ENCODE peak calls at places on chromosomes 12 and 14, in six cellular contexts. G is fibroblast of mammary gland, L is GM12878, T is tibial artery, U is dorsolateral prefrontal cortex, C is fibroblast of lung. F is an unnamed sample.
A peak's percentile ranks its signal among the peaks of the same experiment; 100 is the strongest.

GRCh38 chr12:125245601-125246345 is 180.5 kb downstream of the AACS start:
- DNase-seq in G (no peak), L (no peak), T (no peak), U (peak; percentile 14), C (no peak), F (no peak)

GRCh38 chr12:6863586-6864321 is 3.6 kb upstream of the TPI1 start:
- DNase-seq in G (peak; percentile 16), L (no peak), T (no peak), U (no peak), C (peak; percentile 21), F (no peak)

GRCh38 chr12:5511644-5512584 is 80.0 kb downstream of the NTF3 start:
- DNase-seq in G (no peak), L (no peak), T (no peak), U (no peak), C (peak; percentile 12), F (peak; percentile 15)

GRCh38 chr12:2397356-2398045 is 344.7 kb downstream of the CACNA1C start:
- DNase-seq in G (no peak), L (no peak), T (no peak), U (peak; percentile 45), C (peak; percentile 32), F (no peak)

GRCh38 chr12:58248599-58248998 is 307.2 kb downstream of the ATP23 start:
- DNase-seq in G (no peak), L (no peak), T (no peak), U (no peak), C (no peak), F (no peak)

GRCh38 chr14:77086017-77086727 is 11.9 kb upstream of the CIPC start:
- DNase-seq in G (no peak), L (no peak), T (no peak), U (no peak), C (peak; percentile 72), F (peak; percentile 73)

GRCh38 chr12:46908236-46908935 is 82.6 kb upstream of the SLC38A4 start:
- DNase-seq in G (peak; percentile 52), L (no peak), T (no peak), U (no peak), C (peak; percentile 43), F (no peak)

GRCh38 chr12:78864483-78865296 is at the start of gene SYT1:
- DNase-seq in G (peak; percentile 84), L (no peak), T (peak; percentile 19), U (peak; percentile 81), C (peak; percentile 93), F (peak; percentile 8)

GRCh38 chr12:120110550-120111501 is 5.7 kb downstream of the RAB35 start:
- DNase-seq in G (no peak), L (no peak), T (peak; percentile 75), U (no peak), C (no peak), F (peak; percentile 79)

GRCh38 chr12:93080994-93081809 is 152.1 kb upstream of the EEA1 start:
- DNase-seq in G (no peak), L (no peak), T (no peak), U (no peak), C (peak; percentile 84), F (no peak)

GRCh38 chr14:99562848-99563748 is 40.9 kb downstream of the CCDC85C start:
- DNase-seq in G (peak; percentile 40), L (no peak), T (no peak), U (peak; percentile 79), C (peak; percentile 89), F (no peak)

GRCh38 chr12:64990991-64991570 is 130.0 kb downstream of the WIF1 start:
- DNase-seq in G (peak; percentile 63), L (no peak), T (no peak), U (no peak), C (no peak), F (no peak)

GRCh38 chr12:96445743-96446655 is 43.4 kb upstream of the CFAP54 start:
- DNase-seq in G (peak; percentile 90), L (peak; percentile 53), T (no peak), U (no peak), C (peak; percentile 97), F (peak; percentile 80)

GRCh38 chr14:89025581-89026236 is 201.3 kb downstream of the TTC8 start:
- DNase-seq in G (peak; percentile 97), L (no peak), T (no peak), U (no peak), C (no peak), F (no peak)

GRCh38 chr14:100261621-100262020 is 22.7 kb downstream of the YY1 start:
- DNase-seq in G (no peak), L (no peak), T (no peak), U (no peak), C (no peak), F (peak; percentile 61)

GRCh38 chr14:81485372-81485771 is 48.3 kb downstream of the SEL1L start:
- DNase-seq in G (no peak), L (no peak), T (no peak), U (no peak), C (no peak), F (no peak)

GRCh38 chr12:106248177-106248848 is 493 bp upstream of the CKAP4 start:
- DNase-seq in G (peak; percentile 82), L (no peak), T (peak; percentile 76), U (peak; percentile 21), C (peak; percentile 76), F (peak; percentile 61)

DNA sequence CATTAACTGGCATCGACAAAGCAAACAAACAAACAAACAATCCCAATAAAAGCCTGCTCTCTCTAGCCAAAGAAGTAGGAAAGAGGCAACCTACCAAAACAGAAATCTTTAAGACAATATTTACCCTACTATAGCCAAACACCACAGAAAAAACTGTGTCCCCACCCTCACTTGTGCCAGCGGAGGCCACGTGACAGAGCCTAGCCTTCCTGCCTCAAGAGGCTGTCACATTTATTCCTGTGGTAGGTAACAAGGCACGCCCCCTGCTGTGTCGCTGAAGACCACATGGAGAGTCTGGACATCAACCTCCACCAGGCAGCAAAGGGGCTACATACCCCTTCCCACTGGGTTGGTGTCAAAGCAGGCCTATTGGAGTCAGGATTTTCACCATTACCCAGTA is 148.1 kb downstream of the LMNTD1 start:
- DNase-seq in G (no peak), L (no peak), T (no peak), U (no peak), C (no peak), F (no peak)
- TF ChIP-seq CTCF in G (no peak), L (no peak), T (no peak), U (no peak), C (no peak), F (no peak)

DNA sequence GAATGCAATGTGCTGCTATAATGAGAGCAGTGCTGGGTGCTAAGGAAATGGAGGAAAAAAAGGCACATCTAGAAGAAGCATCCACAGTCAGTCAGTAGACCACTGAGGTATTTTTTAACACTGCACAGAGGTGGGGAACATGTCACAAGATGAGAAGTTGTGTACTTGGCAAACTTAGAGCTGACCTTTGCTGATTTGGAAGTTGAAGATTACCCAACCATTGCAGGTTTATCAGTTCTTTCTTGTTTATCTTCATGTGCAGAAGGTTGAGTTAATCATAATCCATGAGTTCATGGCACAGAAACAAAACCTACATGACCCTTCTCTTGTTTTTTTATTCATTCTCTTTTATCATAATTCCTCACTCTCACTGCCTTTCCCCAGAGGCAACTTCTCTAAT is 3.2 kb upstream of the PAH start:
- DNase-seq in G (no peak), L (no peak), T (no peak), U (no peak), C (no peak), F (no peak)
- H3K4me3 ChIP-seq in G (no peak overlapping the region), L (no peak overlapping the region), T (no peak overlapping the region), U (no peak overlapping the region), C (no peak overlapping the region), F (no peak overlapping the region)

GRCh38 chr12:25585021-25585523 is 32.0 kb upstream of the LMNTD1 start:
- DNase-seq in G (peak; percentile 94), L (no peak), T (peak; percentile 68), U (no peak), C (peak; percentile 78), F (no peak)

GRCh38 chr12:25585662-25586061 is 32.6 kb upstream of the LMNTD1 start:
- DNase-seq in G (peak; percentile 54), L (no peak), T (no peak), U (no peak), C (peak; percentile 15), F (no peak)

GRCh38 chr12:25587346-25587745 is 34.3 kb upstream of the LMNTD1 start:
- DNase-seq in G (no peak), L (no peak), T (no peak), U (no peak), C (no peak), F (no peak)

GRCh38 chr12:25581067-25581466 is 28.0 kb upstream of the LMNTD1 start:
- DNase-seq in G (no peak), L (no peak), T (no peak), U (no peak), C (no peak), F (no peak)

DNA sequence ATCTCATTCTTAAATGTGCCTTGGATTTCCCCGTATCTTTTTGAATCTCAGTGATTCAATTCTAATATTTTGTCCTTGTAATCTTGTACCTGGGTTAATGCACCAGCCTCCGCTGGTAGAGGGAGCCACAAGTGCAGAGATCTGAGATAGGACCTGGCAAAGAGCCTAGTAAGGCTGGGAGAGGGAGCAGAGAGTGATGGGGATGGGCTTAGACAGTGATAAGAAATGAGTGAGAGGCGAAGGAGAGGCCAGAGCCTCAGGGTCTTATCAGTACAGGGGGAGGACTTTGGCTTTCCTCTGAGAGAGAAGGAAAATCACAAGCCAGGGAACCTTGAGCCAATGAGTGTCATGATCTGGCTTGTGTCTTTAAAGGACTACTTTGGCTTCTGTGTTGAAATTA is 30.5 kb upstream of the LMNTD1 start:
- DNase-seq in G (peak; percentile 31), L (no peak), T (peak; percentile 22), U (no peak), C (peak; percentile 34), F (no peak)
- TF ChIP-seq CTCF in G (peak; percentile 20), L (no peak), T (no peak), U (peak; percentile 26), C (no peak), F (no peak)

GRCh38 chr14:51431741-51432140 is 191.7 kb downstream of the TMX1 start:
- DNase-seq in G (no peak), L (no peak), T (no peak), U (no peak), C (no peak), F (no peak)

GRCh38 chr14:51430600-51430999 is 190.6 kb downstream of the TMX1 start:
- DNase-seq in G (no peak), L (no peak), T (no peak), U (no peak), C (peak; percentile 69), F (no peak)

GRCh38 chr14:51430079-51430478 is 190.0 kb downstream of the TMX1 start:
- DNase-seq in G (no peak), L (no peak), T (no peak), U (no peak), C (peak; percentile 7), F (no peak)

GRCh38 chr14:51432302-51432948 is 192.4 kb downstream of the TMX1 start:
- DNase-seq in G (no peak), L (no peak), T (no peak), U (no peak), C (no peak), F (no peak)

GRCh38 chr14:51431033-51431709 is 191.1 kb downstream of the TMX1 start:
- DNase-seq in G (no peak), L (no peak), T (no peak), U (no peak), C (no peak), F (peak; percentile 47)
- H3K4me3 ChIP-seq in G (no peak overlapping the region), L (no peak overlapping the region), T (no peak overlapping the region), U (peak overlapping the region; percentile 17), C (no peak overlapping the region), F (no peak overlapping the region)

F was measured in GM12865.